ENCODE peak calls at places on chromosomes 1 and 21, in eight cellular contexts. H is left ventricle myocardium inferior, O is body of pancreas, Q is GM23248, Z is pancreas, V is IMR-90, G is ascending aorta, U is thoracic aorta. S is an unnamed sample.

GRCh38 chr1:151494741-151495281 is 16.4 kb upstream of the CGN start:
- DNase-seq in Z (no peak), U (no peak), H (no peak), O (peak; percentile 31), V (peak; percentile 56), Q (peak; percentile 68), G (no peak), S (no peak)

GRCh38 chr1:189149547-189150375 is 1327.9 kb downstream of the BRINP3 start:
- DNase-seq in Z (peak; percentile 15), Q (no peak), H (no peak), G (no peak), V (no peak), U (no peak), O (no peak), S (no peak)

GRCh38 chr1:162248854-162249535 is 127.7 kb downstream of the SPATA46 start:
- DNase-seq in Q (peak; percentile 14), V (no peak), O (no peak), G (no peak), Z (no peak), H (no peak), U (no peak), S (no peak)

GRCh38 chr1:232615401-232615800 is 14.5 kb downstream of the SIPA1L2 start:
- DNase-seq in O (no peak), V (no peak), Z (no peak), Q (no peak), H (no peak), G (no peak), U (no peak), S (no peak)

GRCh38 chr1:198199105-198199504 is 42.3 kb downstream of the NEK7 start:
- DNase-seq in G (no peak), V (no peak), Q (no peak), H (no peak), Z (no peak), O (no peak), U (no peak), S (no peak)

GRCh38 chr1:119626841-119627240 is 21.2 kb downstream of the ZNF697 start:
- DNase-seq in U (no peak), Q (peak; percentile 50), H (no peak), G (no peak), O (no peak), V (peak; percentile 68), Z (no peak), S (no peak)

GRCh38 chr1:218080818-218081217 is 204.3 kb upstream of the RRP15 start:
- DNase-seq in Q (no peak), H (no peak), V (no peak), O (no peak), G (no peak), U (no peak), Z (no peak), S (no peak)

GRCh38 chr1:245556057-245556456 is 401.3 kb downstream of the KIF26B start:
- DNase-seq in H (no peak), G (no peak), Q (no peak), V (no peak), O (no peak), U (no peak), Z (no peak), S (no peak)

GRCh38 chr21:34996304-34997081 is 52.6 kb downstream of the RUNX1 start:
- DNase-seq in O (no peak), H (no peak), Z (no peak), Q (peak; percentile 86), U (no peak), G (no peak), V (peak; percentile 41), S (no peak)

GRCh38 chr1:167447521-167448136 is 70.7 kb downstream of the CD247 start:
- DNase-seq in O (peak; percentile 55), Z (peak; percentile 16), Q (no peak), G (peak; percentile 34), H (no peak), V (no peak), U (no peak), S (no peak)

GRCh38 chr1:93180723-93181613 is at the start of gene CCDC18:
- DNase-seq in U (peak; percentile 2), Z (no peak), O (no peak), G (no peak), Q (peak; percentile 75), V (peak; percentile 44), H (no peak), S (no peak)

GRCh38 chr1:51253691-51254090 is 17.6 kb downstream of the RNF11 start:
- DNase-seq in H (no peak), Z (no peak), G (no peak), Q (peak; percentile 25), V (peak; percentile 57), U (no peak), O (no peak), S (no peak)

GRCh38 chr1:62397301-62397700 is 39.5 kb upstream of the USP1 start:
- DNase-seq in G (no peak), H (no peak), U (no peak), O (no peak), Q (no peak), V (no peak), Z (no peak), S (no peak)

GRCh38 chr1:178749581-178750166 is 24.6 kb downstream of the RALGPS2 start:
- DNase-seq in O (no peak), H (no peak), G (no peak), U (no peak), V (no peak), Z (no peak), Q (peak; percentile 40), S (no peak)

GRCh38 chr21:38249879-38250278 is 6.9 kb upstream of the KCNJ15 start:
- DNase-seq in H (no peak), Q (no peak), G (no peak), V (no peak), O (no peak), Z (no peak), U (no peak), S (no peak)

GRCh38 chr21:9758888-9759287 is 762.5 kb upstream of the TPTE start:
- DNase-seq in U (no peak), Q (no peak), O (no peak), Z (no peak), G (no peak), V (no peak), H (no peak), S (peak; percentile 97)

GRCh38 chr1:232579958-232580705 is 49.8 kb downstream of the SIPA1L2 start:
- DNase-seq in H (no peak), Z (no peak), V (peak; percentile 37), U (no peak), Q (no peak), G (no peak), O (no peak), S (no peak)

GRCh38 chr1:151820940-151821339 is 10.7 kb downstream of the RORC start:
- DNase-seq in Z (peak; percentile 68), H (no peak), G (no peak), Q (no peak), V (no peak), O (peak; percentile 77), U (no peak), S (no peak)

GRCh38 chr21:26079376-26079775 is 91.2 kb downstream of the APP start:
- DNase-seq in Z (no peak), H (no peak), G (no peak), V (peak; percentile 65), U (no peak), Q (peak; percentile 34), O (no peak), S (no peak)

GRCh38 chr1:107782192-107782845 is 182.7 kb downstream of the VAV3 start:
- DNase-seq in G (no peak), H (no peak), Z (no peak), Q (peak; percentile 60), V (peak; percentile 53), U (no peak), O (peak; percentile 36), S (no peak)

GRCh38 chr1:43705982-43706597 is 1.2 kb upstream of the ST3GAL3 start:
- DNase-seq in O (no peak), Z (no peak), H (no peak), V (no peak), Q (peak; percentile 47), G (no peak), U (no peak), S (no peak)

GRCh38 chr1:43703836-43704235 is 3.5 kb upstream of the ST3GAL3 start:
- DNase-seq in Q (peak; percentile 54), Z (no peak), G (no peak), U (no peak), O (no peak), V (peak; percentile 48), H (no peak), S (no peak)

GRCh38 chr1:43706598-43707190 is 642 bp upstream of the ST3GAL3 start:
- DNase-seq in Z (no peak), H (no peak), G (no peak), Q (peak; percentile 57), U (no peak), V (no peak), O (peak; percentile 16), S (no peak)

GRCh38 chr1:43705334-43705733 is 2.0 kb upstream of the ST3GAL3 start:
- DNase-seq in Z (no peak), Q (peak; percentile 42), H (no peak), V (no peak), G (no peak), O (no peak), U (no peak), S (no peak)

DNA sequence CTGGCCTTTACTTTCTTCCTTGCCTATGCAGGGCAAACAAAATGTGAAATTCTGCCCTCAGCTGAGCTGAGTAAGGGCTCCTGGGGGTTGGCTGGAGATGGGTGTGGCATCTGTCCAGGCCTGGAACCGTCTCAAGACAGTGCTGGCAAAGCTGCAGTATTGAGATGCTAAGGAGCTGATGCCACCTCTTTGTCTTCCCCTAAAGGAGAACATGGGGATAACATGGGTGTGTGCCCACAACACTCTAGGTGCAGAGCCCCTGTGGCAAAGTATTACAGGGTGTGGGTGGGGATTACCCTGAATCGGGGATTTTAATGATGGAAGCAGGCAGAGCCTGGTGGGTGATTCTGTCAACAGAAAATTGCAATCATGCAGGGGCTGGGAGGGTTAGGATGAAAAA is 2.5 kb upstream of the ST3GAL3 start:
- DNase-seq in H (no peak), O (peak; percentile 14), Q (peak; percentile 75), G (no peak), Z (no peak), U (no peak), V (no peak), S (no peak)
- H3K27me3 ChIP-seq in H (no peaks in the 10 kb centered on the region), O (no peaks in the 10 kb centered on the region), Q (no peaks in the 10 kb centered on the region), G (no peaks in the 10 kb centered on the region), Z (no peaks in the 10 kb centered on the region), U (no peaks in the 10 kb centered on the region), V (no peaks in the 10 kb centered on the region), S (no peaks in the 10 kb centered on the region)

GRCh38 chr1:154501423-154502065 is 475 bp upstream of the TDRD10 start:
- DNase-seq in V (no peak), Z (no peak), G (no peak), U (no peak), Q (peak; percentile 44), O (peak; percentile 43), H (peak; percentile 61), S (no peak)
- H3K4me3 ChIP-seq in V (peak overlapping the region; percentile 2), Z (peak overlapping the region; percentile 27), G (peak overlapping the region; percentile 61), U (peak overlapping the region; percentile 67), Q (peak overlapping the region; percentile 24), O (no peak overlapping the region), H (peak overlapping the region; percentile 74), S (peak overlapping the region; percentile 40)

GRCh38 chr1:18599704-18600103 is 30.9 kb upstream of the PAX7 start:
- DNase-seq in H (no peak), Z (no peak), U (no peak), G (no peak), V (no peak), Q (no peak), O (no peak), S (no peak)
- H3K27me3 ChIP-seq in H (peaks cover 95% of the 10 kb centered on the region), Z (no peaks in the 10 kb centered on the region), U (no peaks in the 10 kb centered on the region), G (peaks cover 7% of the 10 kb centered on the region), V (peaks cover 2% of the 10 kb centered on the region), Q (peaks cover 5% of the 10 kb centered on the region), O (no peaks in the 10 kb centered on the region), S (no peaks in the 10 kb centered on the region)

GRCh38 chr1:170586321-170586855 is 54.4 kb downstream of the GORAB start:
- DNase-seq in Q (peak; percentile 76), U (no peak), H (peak; percentile 26), V (no peak), G (no peak), O (no peak), Z (no peak), S (peak; percentile 88)
- H3K4me3 ChIP-seq in Q (peak overlapping the region; percentile 76), U (peak overlapping the region; percentile 68), H (peak overlapping the region; percentile 21), V (no peak overlapping the region), G (peak overlapping the region; percentile 64), O (no peak overlapping the region), Z (no peak overlapping the region), S (peak overlapping the region; percentile 10)

S was measured in vagina.